ENCODE peak calls at places on chromosomes 7 and 10, in six cellular contexts. One of them, this sample, is unnamed.

GRCh38 chr7:65239324-65239706 is 134.3 kb upstream of the ZNF92 start:
- DNase-seq in CMK: no peak
- DNase-seq in skeletal muscle cell: no peak
- DNase-seq in suprapubic skin: no peak
- DNase-seq in tibial nerve: no peak
- DNase-seq in GM20000: no peak
- DNase-seq in this sample: no peak

GRCh38 chr7:151954866-151955820 is 1.1 kb upstream of the GALNTL5 start:
- DNase-seq in suprapubic skin: peak; percentile 78
- DNase-seq in GM20000: no peak
- DNase-seq in CMK: no peak
- DNase-seq in tibial nerve: peak; percentile 51
- DNase-seq in skeletal muscle cell: peak; percentile 52
- DNase-seq in this sample: no peak

GRCh38 chr7:157522954-157523353 is 186.2 kb downstream of the DNAJB6 start:
- DNase-seq in suprapubic skin: no peak
- DNase-seq in skeletal muscle cell: no peak
- DNase-seq in CMK: no peak
- DNase-seq in GM20000: no peak
- DNase-seq in tibial nerve: no peak
- DNase-seq in this sample: no peak

GRCh38 chr10:69088471-69088769 is 517 bp downstream of the SRGN start:
- DNase-seq in GM20000: no peak
- DNase-seq in skeletal muscle cell: no peak
- DNase-seq in suprapubic skin: no peak
- DNase-seq in CMK: no peak
- DNase-seq in tibial nerve: no peak
- DNase-seq in this sample: no peak

GRCh38 chr7:2006921-2007381 is 225.8 kb downstream of the MAD1L1 start:
- DNase-seq in skeletal muscle cell: no peak
- DNase-seq in suprapubic skin: peak; percentile 42
- DNase-seq in tibial nerve: no peak
- DNase-seq in GM20000: no peak
- DNase-seq in CMK: no peak
- DNase-seq in this sample: no peak

GRCh38 chr10:64115913-64116643 is 594.9 kb downstream of the REEP3 start:
- DNase-seq in CMK: no peak
- DNase-seq in suprapubic skin: no peak
- DNase-seq in skeletal muscle cell: no peak
- DNase-seq in GM20000: peak; percentile 33
- DNase-seq in tibial nerve: no peak
- DNase-seq in this sample: peak; percentile 46

GRCh38 chr10:99708428-99709010 is 23.4 kb downstream of the COX15 start:
- DNase-seq in CMK: no peak
- DNase-seq in GM20000: no peak
- DNase-seq in tibial nerve: no peak
- DNase-seq in suprapubic skin: no peak
- DNase-seq in skeletal muscle cell: no peak
- DNase-seq in this sample: no peak

GRCh38 chr10:77564781-77565589 is 72.6 kb downstream of the KCNMA1 start:
- DNase-seq in CMK: no peak
- DNase-seq in tibial nerve: no peak
- DNase-seq in suprapubic skin: no peak
- DNase-seq in skeletal muscle cell: no peak
- DNase-seq in GM20000: no peak
- DNase-seq in this sample: no peak

GRCh38 chr7:147571436-147572180 is 1019.0 kb upstream of the C7orf33 start:
- DNase-seq in tibial nerve: no peak
- DNase-seq in skeletal muscle cell: no peak
- DNase-seq in suprapubic skin: no peak
- DNase-seq in GM20000: no peak
- DNase-seq in CMK: no peak
- DNase-seq in this sample: no peak

GRCh38 chr10:35795131-35795819 is 153.2 kb upstream of the FZD8 start:
- DNase-seq in CMK: no peak
- DNase-seq in suprapubic skin: no peak
- DNase-seq in tibial nerve: no peak
- DNase-seq in GM20000: no peak
- DNase-seq in skeletal muscle cell: peak; percentile 57
- DNase-seq in this sample: no peak

GRCh38 chr10:97718659-97719142 is 5.2 kb downstream of the MARVELD1 start:
- DNase-seq in CMK: no peak
- DNase-seq in tibial nerve: peak; percentile 72
- DNase-seq in skeletal muscle cell: no peak
- DNase-seq in GM20000: no peak
- DNase-seq in suprapubic skin: peak; percentile 92
- DNase-seq in this sample: no peak

GRCh38 chr10:61472090-61472674 is 19.0 kb upstream of the TMEM26 start:
- DNase-seq in CMK: no peak
- DNase-seq in suprapubic skin: no peak
- DNase-seq in tibial nerve: no peak
- DNase-seq in GM20000: no peak
- DNase-seq in skeletal muscle cell: no peak
- DNase-seq in this sample: no peak

This sample was measured in D341Med.